ENCODE peak calls at places on chromosomes 13 and 19, in five cellular contexts. S is tibial artery, Z is progenitor cell of endocrine pancreas, N is non-pigmented ciliary epithelial cell, D is upper lobe of right lung. V is an unnamed sample.

GRCh38 chr19:15412832-15413231 is 6.0 kb downstream of the AKAP8L start:
- DNase-seq in S (no peak), Z (no peak), N (no peak), D (no peak), V (no peak)

GRCh38 chr13:80037505-80037888 is 303.4 kb downstream of the SPRY2 start:
- DNase-seq in S (no peak), Z (no peak), N (peak), D (no peak), V (no peak)

GRCh38 chr13:21584973-21585592 is 18.9 kb downstream of the MICU2 start:
- DNase-seq in S (no peak), Z (no peak), N (no peak), D (no peak), V (no peak)

GRCh38 chr19:2426661-2427322 is 594 bp downstream of the TIMM13 start:
- DNase-seq in S (no peak), Z (peak), N (no peak), D (peak), V (peak)

GRCh38 chr19:38908854-38909253 is 3.1 kb downstream of the CCER2 start:
- DNase-seq in S (no peak), Z (no peak), N (no peak), D (no peak), V (no peak)

GRCh38 chr19:51297406-51297805 is 14.0 kb upstream of the IGLON5 start:
- DNase-seq in S (no peak), Z (no peak), N (no peak), D (no peak), V (no peak)

GRCh38 chr19:29697523-29698261 is 17.4 kb downstream of the C19orf12 start:
- DNase-seq in S (no peak), Z (no peak), N (no peak), D (peak), V (no peak)

GRCh38 chr13:103140001-103140671 is 73.9 kb upstream of the SLC10A2 start:
- DNase-seq in S (no peak), Z (no peak), N (no peak), D (no peak), V (no peak)

GRCh38 chr19:10762656-10763055 is 44.8 kb downstream of the DNM2 start:
- DNase-seq in S (no peak), Z (no peak), N (no peak), D (peak), V (peak)

GRCh38 chr19:35868172-35868822 is at the start of gene APLP1:
- DNase-seq in S (peak), Z (peak), N (no peak), D (peak), V (no peak)